ENCODE peak calls at places on chromosomes 6 and 20, in eight cellular contexts. S, K, V, Z, Y, W, X and O are unnamed samples.

GRCh38 chr20:50510706-50511401 is 671 bp downstream of the PTPN1 start:
- DNase-seq in S (no peak), K (no peak), V (no peak), Z (no peak), Y (peak), W (no peak), X (no peak), O (peak)

GRCh38 chr6:139172151-139172550 is 37.3 kb downstream of the HECA start:
- DNase-seq in S (no peak), K (no peak), V (no peak), Z (no peak), Y (no peak), W (no peak), X (no peak), O (no peak)

GRCh38 chr20:44218441-44218840 is 7.9 kb upstream of the OSER1 start:
- DNase-seq in S (no peak), K (no peak), V (no peak), Z (no peak), Y (no peak), W (peak), X (no peak), O (no peak)

GRCh38 chr6:118574051-118574865 is 26.2 kb downstream of the PLN start:
- DNase-seq in S (no peak), K (peak), V (no peak), Z (no peak), Y (no peak), W (no peak), X (no peak), O (no peak)

GRCh38 chr6:165721349-165721748 is 58.3 kb upstream of the PDE10A start:
- DNase-seq in S (no peak), K (no peak), V (no peak), Z (no peak), Y (no peak), W (no peak), X (no peak), O (no peak)

GRCh38 chr6:105136433-105137350 is 43.1 kb downstream of the POPDC3 start:
- DNase-seq in S (peak), K (peak), V (peak), Z (peak), Y (peak), W (no peak), X (peak), O (peak)

GRCh38 chr20:53611449-53611894 is 17.8 kb upstream of the ZNF217 start:
- DNase-seq in S (no peak), K (peak), V (peak), Z (peak), Y (peak), W (no peak), X (peak), O (no peak)

GRCh38 chr20:19885981-19886665 is 128.1 kb downstream of the RIN2 start:
- DNase-seq in S (no peak), K (no peak), V (peak), Z (no peak), Y (no peak), W (no peak), X (peak), O (peak)

GRCh38 chr6:152698692-152699091 is 995 bp downstream of the MYCT1 start:
- DNase-seq in S (no peak), K (no peak), V (no peak), Z (no peak), Y (no peak), W (no peak), X (no peak), O (no peak)

GRCh38 chr6:33606642-33607041 is 14.5 kb upstream of the ITPR3 start:
- DNase-seq in S (no peak), K (no peak), V (no peak), Z (no peak), Y (no peak), W (no peak), X (no peak), O (no peak)

GRCh38 chr6:139433647-139434419 is 59.4 kb upstream of the CITED2 start:
- DNase-seq in S (no peak), K (no peak), V (peak), Z (no peak), Y (no peak), W (no peak), X (no peak), O (peak)

GRCh38 chr6:117502580-117502979 is 20.1 kb downstream of the DCBLD1 start:
- DNase-seq in S (no peak), K (peak), V (no peak), Z (no peak), Y (no peak), W (no peak), X (no peak), O (no peak)

GRCh38 chr6:16238057-16238657 is at the start of gene GMPR:
- DNase-seq in S (peak), K (peak), V (peak), Z (no peak), Y (peak), W (peak), X (peak), O (peak)

GRCh38 chr20:7879883-7880282 is 60.4 kb downstream of the HAO1 start:
- DNase-seq in S (peak), K (peak), V (peak), Z (peak), Y (no peak), W (no peak), X (no peak), O (no peak)

GRCh38 chr6:41799517-41799916 is 12.0 kb downstream of the TOMM6 start:
- DNase-seq in S (no peak), K (no peak), V (no peak), Z (no peak), Y (no peak), W (no peak), X (no peak), O (no peak)

GRCh38 chr6:4059115-4059777 is 19.7 kb downstream of the FAM217A start:
- DNase-seq in S (no peak), K (peak), V (peak), Z (peak), Y (no peak), W (peak), X (no peak), O (no peak)

GRCh38 chr20:41175201-41175651 is 37.9 kb downstream of the PLCG1 start:
- DNase-seq in S (no peak), K (no peak), V (no peak), Z (no peak), Y (no peak), W (no peak), X (no peak), O (no peak)